ENCODE peak calls at places on chromosome 18, in ten cellular contexts. G is tibial artery, L is mesenchymal stem cell, N is SJSA1, Q is astrocyte, H is cardiac muscle cell, E is ascending aorta, P is adrenal gland, U is prostate gland, A is uterus. Z is an unnamed sample. For H3K4me1 and H3K27me3, the result is how much of the 10 kb centered on the place peaks cover.

GRCh38 chr18:48949051-48949605 is 1.6 kb downstream of the SMAD7 start:
- DNase-seq in G (peak), L (peak), N (peak), Q (no peak), H (no peak), E (no peak), P (no peak), U (no peak), A (no peak), Z (peak)

GRCh38 chr18:25795178-25795577 is 295.2 kb downstream of the SS18 start:
- DNase-seq in G (no peak), L (no peak), N (no peak), Q (no peak), H (no peak), E (no peak), P (no peak), U (no peak), A (no peak), Z (no peak)

GRCh38 chr18:23333827-23334226 is 119.3 kb upstream of the RIOK3 start:
- DNase-seq in G (no peak), L (no peak), N (no peak), Q (no peak), H (no peak), E (no peak), P (no peak), U (no peak), A (no peak), Z (no peak)

GRCh38 chr18:70634576-70635147 is 345.8 kb downstream of the SOCS6 start:
- DNase-seq in G (no peak), L (no peak), N (no peak), Q (no peak), H (peak), E (no peak), P (no peak), U (no peak), A (no peak), Z (no peak)

GRCh38 chr18:23207994-23208393 is 72.7 kb downstream of the CABLES1 start:
- DNase-seq in G (no peak), L (no peak), N (no peak), Q (no peak), H (no peak), E (no peak), P (no peak), U (no peak), A (no peak), Z (no peak)

GRCh38 chr18:13570856-13571495 is 155.4 kb downstream of the FAM210A start:
- DNase-seq in G (no peak), L (no peak), N (no peak), Q (peak), H (no peak), E (no peak), P (no peak), U (no peak), A (no peak), Z (no peak)

GRCh38 chr18:67421666-67422065 is 94.9 kb downstream of the DSEL start:
- DNase-seq in G (no peak), L (no peak), N (no peak), Q (peak), H (peak), E (no peak), P (no peak), U (no peak), A (no peak), Z (no peak)

GRCh38 chr18:70423120-70423519 is 134.3 kb downstream of the SOCS6 start:
- DNase-seq in G (no peak), L (no peak), N (no peak), Q (no peak), H (no peak), E (no peak), P (no peak), U (no peak), A (no peak), Z (no peak)

GRCh38 chr18:37754141-37754540 is 188.5 kb upstream of the CELF4 start:
- DNase-seq in G (no peak), L (no peak), N (no peak), Q (no peak), H (no peak), E (no peak), P (no peak), U (no peak), A (no peak), Z (no peak)

GRCh38 chr18:56661414-56662101 is 10.4 kb downstream of the WDR7 start:
- DNase-seq in G (no peak), L (no peak), N (no peak), Q (no peak), H (no peak), E (no peak), P (no peak), U (no peak), A (no peak), Z (no peak)

GRCh38 chr18:62634991-62635630 is 80.2 kb upstream of the PHLPP1 start:
- DNase-seq in G (no peak), L (no peak), N (no peak), Q (no peak), H (no peak), E (no peak), P (peak), U (no peak), A (no peak), Z (no peak)

GRCh38 chr18:51196811-51197660 is 445 bp downstream of the MEX3C start:
- DNase-seq in G (peak), L (peak), N (peak), Q (peak), H (peak), E (no peak), P (peak), U (peak), A (peak), Z (peak)

GRCh38 chr18:4758980-4759379 is 303.9 kb upstream of the DLGAP1 start:
- DNase-seq in G (no peak), L (no peak), N (no peak), Q (no peak), H (no peak), E (no peak), P (no peak), U (no peak), A (no peak), Z (no peak)

GRCh38 chr18:59861009-59861408 is 38.8 kb upstream of the PMAIP1 start:
- DNase-seq in G (no peak), L (no peak), N (no peak), Q (peak), H (peak), E (no peak), P (no peak), U (no peak), A (no peak), Z (no peak)

GRCh38 chr18:55585586-55586521 is 2.1 kb downstream of the TCF4 start:
- DNase-seq in G (no peak), L (peak), N (peak), Q (peak), H (peak), E (no peak), P (no peak), U (no peak), A (no peak), Z (no peak)

GRCh38 chr18:26089247-26090129 is 925 bp downstream of the SS18 start:
- DNase-seq in G (no peak), L (peak), N (no peak), Q (peak), H (peak), E (no peak), P (no peak), U (peak), A (no peak), Z (no peak)

GRCh38 chr18:68083131-68083530 is 566.6 kb upstream of the DSEL start:
- DNase-seq in G (no peak), L (no peak), N (no peak), Q (peak), H (peak), E (no peak), P (no peak), U (no peak), A (no peak), Z (no peak)

GRCh38 chr18:42338683-42339082 is 383.6 kb downstream of the PIK3C3 start:
- DNase-seq in G (no peak), L (no peak), N (no peak), Q (no peak), H (no peak), E (no peak), P (no peak), U (no peak), A (no peak), Z (no peak)

GRCh38 chr18:68803371-68803770 is 5.5 kb downstream of the CCDC102B start:
- DNase-seq in G (peak), L (peak), N (no peak), Q (peak), H (peak), E (no peak), P (peak), U (no peak), A (peak), Z (no peak)

GRCh38 chr18:79750980-79751571 is 46.7 kb upstream of the KCNG2 start:
- DNase-seq in G (no peak), L (no peak), N (no peak), Q (no peak), H (no peak), E (no peak), P (no peak), U (peak), A (no peak), Z (peak)

GRCh38 chr18:13381907-13382682 is 163.5 kb downstream of the LDLRAD4 start:
- DNase-seq in G (peak), L (peak), N (peak), Q (peak), H (peak), E (peak), P (peak), U (peak), A (peak), Z (peak)

GRCh38 chr18:37668971-37669747 is 103.6 kb upstream of the CELF4 start:
- DNase-seq in G (no peak), L (no peak), N (no peak), Q (no peak), H (peak), E (no peak), P (peak), U (no peak), A (no peak), Z (no peak)

DNA sequence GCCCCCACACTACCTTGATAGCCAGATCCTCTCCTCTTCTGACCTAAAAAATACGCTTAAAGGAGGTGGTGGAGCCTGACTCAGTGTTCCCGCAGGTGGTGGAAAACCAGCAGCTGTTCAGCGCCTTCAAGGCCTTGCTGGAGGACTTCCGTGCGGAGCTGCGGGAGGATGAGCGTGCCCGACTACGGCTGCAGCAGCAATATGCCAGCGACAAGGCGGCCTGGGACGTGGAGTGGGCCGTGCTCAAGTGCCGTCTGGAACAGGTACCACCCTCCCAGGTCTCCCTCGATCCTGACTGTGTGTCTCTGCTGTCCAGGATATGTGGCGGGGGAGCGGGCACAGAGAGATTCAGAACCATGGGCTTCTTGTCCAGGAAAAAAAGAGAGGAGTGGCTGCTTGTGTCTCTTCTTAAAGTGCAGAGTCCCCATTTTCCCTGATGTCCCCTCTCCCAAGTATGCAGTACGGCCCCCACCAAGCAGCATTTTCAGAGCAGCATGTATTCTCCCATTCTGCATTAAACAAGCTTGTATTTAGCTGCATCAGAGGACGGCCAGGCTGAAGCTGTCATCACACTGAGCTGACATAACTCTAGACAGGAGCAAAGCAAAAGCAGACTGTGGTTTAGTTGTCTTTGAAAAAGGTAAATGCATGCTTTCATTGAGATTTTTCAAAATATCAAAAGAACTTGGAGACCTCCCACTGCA is 101.6 kb downstream of the MTCL1 start:
- DNase-seq in G (no peak), L (no peak), N (no peak), Q (no peak), H (no peak), E (no peak), P (no peak), U (no peak), A (no peak), Z (no peak)
- H3K4me1 ChIP-seq in G (under half), L (under half), N (under half), Q (under half), H (under half), E (under half), P (under half), U (under half), A (under half), Z (under half)

DNA sequence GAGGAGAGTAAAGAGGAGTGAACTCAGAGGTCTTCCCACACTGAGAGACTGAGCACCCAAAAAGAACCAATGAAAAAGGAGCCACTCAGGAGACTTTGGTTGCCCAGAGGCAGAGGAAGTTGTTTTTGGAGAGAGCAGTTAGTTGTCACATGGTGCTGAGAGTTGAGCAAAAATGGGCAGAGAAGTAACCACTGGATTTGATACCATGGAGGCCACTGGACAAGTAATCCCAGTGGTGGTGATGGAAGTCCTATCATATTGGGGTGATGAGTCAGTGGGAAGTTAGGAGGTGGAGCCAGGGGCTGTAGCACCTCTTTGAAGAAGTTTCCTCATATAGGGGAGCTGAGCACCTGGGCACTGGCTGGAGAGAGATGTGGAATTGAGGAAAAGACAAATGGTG is 235.8 kb downstream of the TPGS2 start:
- DNase-seq in G (no peak), L (no peak), N (no peak), Q (peak), H (peak), E (no peak), P (no peak), U (no peak), A (no peak), Z (no peak)
- H3K27ac ChIP-seq in G (no peak), L (no peak), N (no peak), Q (no peak), H (no peak), E (no peak), P (no peak), U (no peak), A (no peak), Z (no peak)

GRCh38 chr18:74457743-74458465 is 796 bp upstream of the DIPK1C start:
- DNase-seq in G (no peak), L (no peak), N (no peak), Q (no peak), H (no peak), E (no peak), P (peak), U (no peak), A (no peak), Z (no peak)

GRCh38 chr18:74456017-74456408 is 1.1 kb downstream of the DIPK1C start:
- DNase-seq in G (no peak), L (no peak), N (no peak), Q (no peak), H (no peak), E (no peak), P (peak), U (no peak), A (no peak), Z (no peak)

GRCh38 chr18:74455386-74455785 is 1.7 kb downstream of the DIPK1C start:
- DNase-seq in G (no peak), L (no peak), N (no peak), Q (no peak), H (no peak), E (no peak), P (peak), U (no peak), A (no peak), Z (no peak)

GRCh38 chr18:74456409-74457042 is 582 bp downstream of the DIPK1C start:
- DNase-seq in G (no peak), L (no peak), N (no peak), Q (no peak), H (no peak), E (no peak), P (peak), U (no peak), A (no peak), Z (no peak)

DNA sequence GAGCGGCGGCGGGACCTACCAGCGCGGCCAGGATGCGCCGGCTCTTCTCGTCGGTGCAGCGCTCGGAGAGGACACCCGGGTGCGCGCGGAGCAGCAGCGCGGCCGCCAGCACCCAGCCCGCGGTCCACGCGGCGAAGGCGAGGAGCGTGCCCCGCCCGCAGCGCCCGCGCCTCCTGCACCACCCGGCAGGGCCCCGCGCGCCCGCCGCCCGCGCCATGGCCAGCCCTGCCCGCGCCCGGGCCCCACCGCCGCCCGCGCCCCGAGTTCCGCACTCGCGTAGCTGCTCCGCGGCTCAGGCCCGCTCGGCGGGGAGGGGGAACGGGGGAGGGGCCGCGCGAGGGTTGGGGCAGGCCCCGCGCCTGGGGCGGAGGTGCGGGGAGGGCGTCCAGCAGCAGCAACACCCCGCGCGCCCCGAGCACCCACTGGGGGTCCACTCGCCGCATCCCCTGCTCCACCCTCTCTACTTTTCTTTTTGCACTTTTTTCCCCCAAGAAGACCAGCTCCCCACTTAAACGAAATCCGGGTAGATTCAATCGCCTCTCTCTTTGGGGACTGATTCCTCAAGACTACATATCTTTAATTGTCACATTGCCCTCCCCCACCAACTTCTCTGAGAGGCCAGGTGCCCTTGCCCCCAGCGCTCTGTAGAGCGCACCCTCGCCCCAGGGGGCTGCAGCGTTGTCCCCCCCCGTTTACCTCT is at the start of gene DIPK1C:
- DNase-seq in G (no peak), L (no peak), N (no peak), Q (no peak), H (no peak), E (no peak), P (no peak), U (no peak), A (no peak), Z (no peak)
- H3K27me3 ChIP-seq in G (under half), L (half or more), N (half or more), Q (half or more), H (half or more), E (under half), P (under half), U (under half), A (under half), Z (under half)

DNA sequence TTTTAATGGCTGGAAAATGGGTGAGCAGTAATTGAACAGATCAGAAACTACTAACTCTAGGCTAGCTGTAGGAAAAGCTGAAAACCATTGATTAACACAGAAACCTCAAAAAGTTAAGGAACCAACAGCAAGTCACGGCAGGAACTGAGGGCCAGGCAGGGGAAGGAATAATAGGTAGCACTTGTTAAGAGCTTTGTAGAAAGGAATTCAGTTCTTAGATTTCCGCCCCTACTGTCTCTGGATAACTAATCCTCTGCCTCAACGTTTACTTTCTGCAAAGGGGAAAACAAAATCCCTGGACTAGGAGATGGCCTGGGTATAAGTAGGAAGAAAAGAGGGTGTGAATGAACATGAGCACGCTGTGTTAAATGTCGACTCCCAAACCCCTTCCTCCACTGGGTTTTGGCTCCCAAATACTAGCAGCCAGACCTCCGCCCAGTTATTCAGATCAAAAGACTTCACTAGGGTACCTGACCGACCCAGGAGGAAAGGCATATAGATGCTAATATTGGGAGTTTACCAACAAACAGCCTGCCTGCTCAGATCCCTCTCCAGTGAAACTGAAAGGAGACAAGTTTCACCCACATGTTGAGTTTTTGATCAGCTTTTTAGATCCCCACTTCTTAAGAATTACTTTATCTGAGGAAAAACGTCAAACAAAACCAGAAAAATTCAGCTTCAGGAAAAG is 12.4 kb downstream of the SMAD2 start:
- DNase-seq in G (no peak), L (no peak), N (no peak), Q (no peak), H (no peak), E (no peak), P (no peak), U (no peak), A (no peak), Z (no peak)
- H3K4me1 ChIP-seq in G (under half), L (under half), N (under half), Q (under half), H (under half), E (under half), P (under half), U (under half), A (under half), Z (under half)

GRCh38 chr18:35267161-35267651 is 22.8 kb downstream of the ZSCAN30 start:
- DNase-seq in G (peak), L (no peak), N (no peak), Q (peak), H (peak), E (peak), P (peak), U (peak), A (peak), Z (peak)
- H3K27ac ChIP-seq in G (peak), L (no peak), N (no peak), Q (no peak), H (no peak), E (peak), P (peak), U (peak), A (peak), Z (peak)

GRCh38 chr18:8709248-8710059 is 4.1 kb downstream of the MTCL1 start:
- DNase-seq in G (no peak), L (no peak), N (peak), Q (peak), H (no peak), E (no peak), P (no peak), U (no peak), A (no peak), Z (no peak)
- H3K27me3 ChIP-seq in G (under half), L (under half), N (under half), Q (under half), H (under half), E (under half), P (under half), U (under half), A (under half), Z (under half)

GRCh38 chr18:21100678-21101077 is 10.9 kb downstream of the ROCK1 start:
- DNase-seq in G (no peak), L (no peak), N (no peak), Q (no peak), H (no peak), E (no peak), P (no peak), U (no peak), A (no peak), Z (no peak)
- H3K4me1 ChIP-seq in G (under half), L (under half), N (under half), Q (under half), H (under half), E (under half), P (under half), U (under half), A (under half), Z (under half)

GRCh38 chr18:76573325-76574025 is 78.4 kb upstream of the ZNF516 start:
- DNase-seq in G (no peak), L (peak), N (no peak), Q (peak), H (peak), E (no peak), P (no peak), U (no peak), A (no peak), Z (no peak)
- H3K27ac ChIP-seq in G (no peak), L (no peak), N (no peak), Q (no peak), H (no peak), E (no peak), P (no peak), U (no peak), A (no peak), Z (no peak)